ENCODE peak calls at places on chromosome 2, in ten cellular contexts. One of them, this sample, is unnamed.

GRCh38 chr2:24855703-24856102 is 62.5 kb downstream of the CENPO start:
- DNase-seq in HT1080: peak
- DNase-seq in stimulated activated CD4-positive, alpha-beta T cell treated with anti-CD3 and anti-CD28 coated beads, Interleukin-4, amount 100 ng/mL, for 48 hours: no peak
- DNase-seq in mesothelial cell of epicardium: no peak
- DNase-seq in thoracic aorta: peak
- DNase-seq in activated CD8-positive, alpha-beta memory T cell treated with anti-CD3 and anti-CD28 coated beads, Interleukin-2, amount 10 ng/mL, durations not matched to agents 7 days and 5 days: no peak
- DNase-seq in neural progenitor cell: peak
- DNase-seq in skeletal muscle cell: peak
- DNase-seq in stimulated activated CD8-positive, alpha-beta memory T cell treated with anti-CD3 and anti-CD28 coated beads, Interleukin-7, amount 100 ng/mL, for 1 hour: no peak
- DNase-seq in EH: peak
- DNase-seq in this sample: no peak

GRCh38 chr2:223993634-223994232 is 36.5 kb downstream of the MRPL44 start:
- DNase-seq in HT1080: peak
- DNase-seq in stimulated activated CD4-positive, alpha-beta T cell treated with anti-CD3 and anti-CD28 coated beads, Interleukin-4, amount 100 ng/mL, for 48 hours: peak
- DNase-seq in mesothelial cell of epicardium: peak
- DNase-seq in thoracic aorta: peak
- DNase-seq in activated CD8-positive, alpha-beta memory T cell treated with anti-CD3 and anti-CD28 coated beads, Interleukin-2, amount 10 ng/mL, durations not matched to agents 7 days and 5 days: peak
- DNase-seq in neural progenitor cell: peak
- DNase-seq in skeletal muscle cell: peak
- DNase-seq in stimulated activated CD8-positive, alpha-beta memory T cell treated with anti-CD3 and anti-CD28 coated beads, Interleukin-7, amount 100 ng/mL, for 1 hour: peak
- DNase-seq in EH: peak
- DNase-seq in this sample: peak

GRCh38 chr2:67453365-67453764 is 56.2 kb downstream of the ETAA1 start:
- DNase-seq in HT1080: no peak
- DNase-seq in stimulated activated CD4-positive, alpha-beta T cell treated with anti-CD3 and anti-CD28 coated beads, Interleukin-4, amount 100 ng/mL, for 48 hours: no peak
- DNase-seq in mesothelial cell of epicardium: no peak
- DNase-seq in thoracic aorta: no peak
- DNase-seq in activated CD8-positive, alpha-beta memory T cell treated with anti-CD3 and anti-CD28 coated beads, Interleukin-2, amount 10 ng/mL, durations not matched to agents 7 days and 5 days: no peak
- DNase-seq in neural progenitor cell: no peak
- DNase-seq in skeletal muscle cell: no peak
- DNase-seq in stimulated activated CD8-positive, alpha-beta memory T cell treated with anti-CD3 and anti-CD28 coated beads, Interleukin-7, amount 100 ng/mL, for 1 hour: no peak
- DNase-seq in EH: peak
- DNase-seq in this sample: no peak

GRCh38 chr2:33314541-33314940 is 161.9 kb upstream of the RASGRP3 start:
- DNase-seq in HT1080: no peak
- DNase-seq in stimulated activated CD4-positive, alpha-beta T cell treated with anti-CD3 and anti-CD28 coated beads, Interleukin-4, amount 100 ng/mL, for 48 hours: no peak
- DNase-seq in mesothelial cell of epicardium: no peak
- DNase-seq in thoracic aorta: no peak
- DNase-seq in activated CD8-positive, alpha-beta memory T cell treated with anti-CD3 and anti-CD28 coated beads, Interleukin-2, amount 10 ng/mL, durations not matched to agents 7 days and 5 days: no peak
- DNase-seq in neural progenitor cell: no peak
- DNase-seq in skeletal muscle cell: no peak
- DNase-seq in stimulated activated CD8-positive, alpha-beta memory T cell treated with anti-CD3 and anti-CD28 coated beads, Interleukin-7, amount 100 ng/mL, for 1 hour: no peak
- DNase-seq in EH: no peak
- DNase-seq in this sample: no peak

GRCh38 chr2:142048581-142048980 is 82.2 kb downstream of the LRP1B start:
- DNase-seq in HT1080: no peak
- DNase-seq in stimulated activated CD4-positive, alpha-beta T cell treated with anti-CD3 and anti-CD28 coated beads, Interleukin-4, amount 100 ng/mL, for 48 hours: no peak
- DNase-seq in mesothelial cell of epicardium: no peak
- DNase-seq in thoracic aorta: no peak
- DNase-seq in activated CD8-positive, alpha-beta memory T cell treated with anti-CD3 and anti-CD28 coated beads, Interleukin-2, amount 10 ng/mL, durations not matched to agents 7 days and 5 days: no peak
- DNase-seq in neural progenitor cell: no peak
- DNase-seq in skeletal muscle cell: no peak
- DNase-seq in stimulated activated CD8-positive, alpha-beta memory T cell treated with anti-CD3 and anti-CD28 coated beads, Interleukin-7, amount 100 ng/mL, for 1 hour: no peak
- DNase-seq in EH: no peak
- DNase-seq in this sample: no peak

GRCh38 chr2:215619022-215619958 is 183.4 kb upstream of the FN1 start:
- DNase-seq in HT1080: peak
- DNase-seq in stimulated activated CD4-positive, alpha-beta T cell treated with anti-CD3 and anti-CD28 coated beads, Interleukin-4, amount 100 ng/mL, for 48 hours: peak
- DNase-seq in mesothelial cell of epicardium: no peak
- DNase-seq in thoracic aorta: no peak
- DNase-seq in activated CD8-positive, alpha-beta memory T cell treated with anti-CD3 and anti-CD28 coated beads, Interleukin-2, amount 10 ng/mL, durations not matched to agents 7 days and 5 days: no peak
- DNase-seq in neural progenitor cell: peak
- DNase-seq in skeletal muscle cell: peak
- DNase-seq in stimulated activated CD8-positive, alpha-beta memory T cell treated with anti-CD3 and anti-CD28 coated beads, Interleukin-7, amount 100 ng/mL, for 1 hour: no peak
- DNase-seq in EH: peak
- DNase-seq in this sample: no peak

GRCh38 chr2:178193823-178194599 is at the start of gene OSBPL6:
- DNase-seq in HT1080: peak
- DNase-seq in stimulated activated CD4-positive, alpha-beta T cell treated with anti-CD3 and anti-CD28 coated beads, Interleukin-4, amount 100 ng/mL, for 48 hours: peak
- DNase-seq in mesothelial cell of epicardium: peak
- DNase-seq in thoracic aorta: peak
- DNase-seq in activated CD8-positive, alpha-beta memory T cell treated with anti-CD3 and anti-CD28 coated beads, Interleukin-2, amount 10 ng/mL, durations not matched to agents 7 days and 5 days: peak
- DNase-seq in neural progenitor cell: peak
- DNase-seq in skeletal muscle cell: peak
- DNase-seq in stimulated activated CD8-positive, alpha-beta memory T cell treated with anti-CD3 and anti-CD28 coated beads, Interleukin-7, amount 100 ng/mL, for 1 hour: peak
- DNase-seq in EH: peak
- DNase-seq in this sample: peak

GRCh38 chr2:128408349-128409305 is 90.0 kb upstream of the HS6ST1 start:
- DNase-seq in HT1080: peak
- DNase-seq in stimulated activated CD4-positive, alpha-beta T cell treated with anti-CD3 and anti-CD28 coated beads, Interleukin-4, amount 100 ng/mL, for 48 hours: no peak
- DNase-seq in mesothelial cell of epicardium: peak
- DNase-seq in thoracic aorta: no peak
- DNase-seq in activated CD8-positive, alpha-beta memory T cell treated with anti-CD3 and anti-CD28 coated beads, Interleukin-2, amount 10 ng/mL, durations not matched to agents 7 days and 5 days: peak
- DNase-seq in neural progenitor cell: no peak
- DNase-seq in skeletal muscle cell: peak
- DNase-seq in stimulated activated CD8-positive, alpha-beta memory T cell treated with anti-CD3 and anti-CD28 coated beads, Interleukin-7, amount 100 ng/mL, for 1 hour: no peak
- DNase-seq in EH: peak
- DNase-seq in this sample: peak

GRCh38 chr2:218357194-218358177 is 829 bp downstream of the CATIP start:
- DNase-seq in HT1080: no peak
- DNase-seq in stimulated activated CD4-positive, alpha-beta T cell treated with anti-CD3 and anti-CD28 coated beads, Interleukin-4, amount 100 ng/mL, for 48 hours: no peak
- DNase-seq in mesothelial cell of epicardium: no peak
- DNase-seq in thoracic aorta: no peak
- DNase-seq in activated CD8-positive, alpha-beta memory T cell treated with anti-CD3 and anti-CD28 coated beads, Interleukin-2, amount 10 ng/mL, durations not matched to agents 7 days and 5 days: no peak
- DNase-seq in neural progenitor cell: no peak
- DNase-seq in skeletal muscle cell: no peak
- DNase-seq in stimulated activated CD8-positive, alpha-beta memory T cell treated with anti-CD3 and anti-CD28 coated beads, Interleukin-7, amount 100 ng/mL, for 1 hour: no peak
- DNase-seq in EH: no peak
- DNase-seq in this sample: no peak

GRCh38 chr2:97743913-97744312 is 30.5 kb downstream of the ZAP70 start:
- DNase-seq in HT1080: peak
- DNase-seq in stimulated activated CD4-positive, alpha-beta T cell treated with anti-CD3 and anti-CD28 coated beads, Interleukin-4, amount 100 ng/mL, for 48 hours: no peak
- DNase-seq in mesothelial cell of epicardium: no peak
- DNase-seq in thoracic aorta: no peak
- DNase-seq in activated CD8-positive, alpha-beta memory T cell treated with anti-CD3 and anti-CD28 coated beads, Interleukin-2, amount 10 ng/mL, durations not matched to agents 7 days and 5 days: no peak
- DNase-seq in neural progenitor cell: no peak
- DNase-seq in skeletal muscle cell: no peak
- DNase-seq in stimulated activated CD8-positive, alpha-beta memory T cell treated with anti-CD3 and anti-CD28 coated beads, Interleukin-7, amount 100 ng/mL, for 1 hour: no peak
- DNase-seq in EH: no peak
- DNase-seq in this sample: no peak

GRCh38 chr2:26184555-26185303 is 11.8 kb downstream of the GAREM2 start:
- DNase-seq in HT1080: no peak
- DNase-seq in stimulated activated CD4-positive, alpha-beta T cell treated with anti-CD3 and anti-CD28 coated beads, Interleukin-4, amount 100 ng/mL, for 48 hours: peak
- DNase-seq in mesothelial cell of epicardium: peak
- DNase-seq in thoracic aorta: no peak
- DNase-seq in activated CD8-positive, alpha-beta memory T cell treated with anti-CD3 and anti-CD28 coated beads, Interleukin-2, amount 10 ng/mL, durations not matched to agents 7 days and 5 days: peak
- DNase-seq in neural progenitor cell: peak
- DNase-seq in skeletal muscle cell: peak
- DNase-seq in stimulated activated CD8-positive, alpha-beta memory T cell treated with anti-CD3 and anti-CD28 coated beads, Interleukin-7, amount 100 ng/mL, for 1 hour: peak
- DNase-seq in EH: peak
- DNase-seq in this sample: peak

GRCh38 chr2:158228943-158229508 is 127.3 kb downstream of the UPP2 start:
- DNase-seq in HT1080: no peak
- DNase-seq in stimulated activated CD4-positive, alpha-beta T cell treated with anti-CD3 and anti-CD28 coated beads, Interleukin-4, amount 100 ng/mL, for 48 hours: no peak
- DNase-seq in mesothelial cell of epicardium: no peak
- DNase-seq in thoracic aorta: no peak
- DNase-seq in activated CD8-positive, alpha-beta memory T cell treated with anti-CD3 and anti-CD28 coated beads, Interleukin-2, amount 10 ng/mL, durations not matched to agents 7 days and 5 days: no peak
- DNase-seq in neural progenitor cell: no peak
- DNase-seq in skeletal muscle cell: no peak
- DNase-seq in stimulated activated CD8-positive, alpha-beta memory T cell treated with anti-CD3 and anti-CD28 coated beads, Interleukin-7, amount 100 ng/mL, for 1 hour: no peak
- DNase-seq in EH: no peak
- DNase-seq in this sample: no peak

GRCh38 chr2:24359129-24359528 is 1.2 kb downstream of the ITSN2 start:
- DNase-seq in HT1080: no peak
- DNase-seq in stimulated activated CD4-positive, alpha-beta T cell treated with anti-CD3 and anti-CD28 coated beads, Interleukin-4, amount 100 ng/mL, for 48 hours: no peak
- DNase-seq in mesothelial cell of epicardium: no peak
- DNase-seq in thoracic aorta: no peak
- DNase-seq in activated CD8-positive, alpha-beta memory T cell treated with anti-CD3 and anti-CD28 coated beads, Interleukin-2, amount 10 ng/mL, durations not matched to agents 7 days and 5 days: no peak
- DNase-seq in neural progenitor cell: no peak
- DNase-seq in skeletal muscle cell: no peak
- DNase-seq in stimulated activated CD8-positive, alpha-beta memory T cell treated with anti-CD3 and anti-CD28 coated beads, Interleukin-7, amount 100 ng/mL, for 1 hour: no peak
- DNase-seq in EH: peak
- DNase-seq in this sample: no peak

GRCh38 chr2:51344886-51345285 is 313.0 kb upstream of the NRXN1 start:
- DNase-seq in HT1080: no peak
- DNase-seq in stimulated activated CD4-positive, alpha-beta T cell treated with anti-CD3 and anti-CD28 coated beads, Interleukin-4, amount 100 ng/mL, for 48 hours: no peak
- DNase-seq in mesothelial cell of epicardium: no peak
- DNase-seq in thoracic aorta: no peak
- DNase-seq in activated CD8-positive, alpha-beta memory T cell treated with anti-CD3 and anti-CD28 coated beads, Interleukin-2, amount 10 ng/mL, durations not matched to agents 7 days and 5 days: no peak
- DNase-seq in neural progenitor cell: no peak
- DNase-seq in skeletal muscle cell: no peak
- DNase-seq in stimulated activated CD8-positive, alpha-beta memory T cell treated with anti-CD3 and anti-CD28 coated beads, Interleukin-7, amount 100 ng/mL, for 1 hour: no peak
- DNase-seq in EH: no peak
- DNase-seq in this sample: no peak

GRCh38 chr2:205292665-205293295 is 389.5 kb upstream of the NRP2 start:
- DNase-seq in HT1080: no peak
- DNase-seq in stimulated activated CD4-positive, alpha-beta T cell treated with anti-CD3 and anti-CD28 coated beads, Interleukin-4, amount 100 ng/mL, for 48 hours: no peak
- DNase-seq in mesothelial cell of epicardium: no peak
- DNase-seq in thoracic aorta: no peak
- DNase-seq in activated CD8-positive, alpha-beta memory T cell treated with anti-CD3 and anti-CD28 coated beads, Interleukin-2, amount 10 ng/mL, durations not matched to agents 7 days and 5 days: no peak
- DNase-seq in neural progenitor cell: no peak
- DNase-seq in skeletal muscle cell: no peak
- DNase-seq in stimulated activated CD8-positive, alpha-beta memory T cell treated with anti-CD3 and anti-CD28 coated beads, Interleukin-7, amount 100 ng/mL, for 1 hour: no peak
- DNase-seq in EH: no peak
- DNase-seq in this sample: no peak

GRCh38 chr2:48566582-48566981 is 36.6 kb downstream of the STON1 start:
- DNase-seq in HT1080: peak
- DNase-seq in stimulated activated CD4-positive, alpha-beta T cell treated with anti-CD3 and anti-CD28 coated beads, Interleukin-4, amount 100 ng/mL, for 48 hours: no peak
- DNase-seq in mesothelial cell of epicardium: no peak
- DNase-seq in thoracic aorta: no peak
- DNase-seq in activated CD8-positive, alpha-beta memory T cell treated with anti-CD3 and anti-CD28 coated beads, Interleukin-2, amount 10 ng/mL, durations not matched to agents 7 days and 5 days: no peak
- DNase-seq in neural progenitor cell: peak
- DNase-seq in skeletal muscle cell: no peak
- DNase-seq in stimulated activated CD8-positive, alpha-beta memory T cell treated with anti-CD3 and anti-CD28 coated beads, Interleukin-7, amount 100 ng/mL, for 1 hour: no peak
- DNase-seq in EH: no peak
- DNase-seq in this sample: no peak

GRCh38 chr2:113111121-113111520 is 16.3 kb upstream of the IL1RN start:
- DNase-seq in HT1080: no peak
- DNase-seq in stimulated activated CD4-positive, alpha-beta T cell treated with anti-CD3 and anti-CD28 coated beads, Interleukin-4, amount 100 ng/mL, for 48 hours: no peak
- DNase-seq in mesothelial cell of epicardium: no peak
- DNase-seq in thoracic aorta: no peak
- DNase-seq in activated CD8-positive, alpha-beta memory T cell treated with anti-CD3 and anti-CD28 coated beads, Interleukin-2, amount 10 ng/mL, durations not matched to agents 7 days and 5 days: no peak
- DNase-seq in neural progenitor cell: no peak
- DNase-seq in skeletal muscle cell: no peak
- DNase-seq in stimulated activated CD8-positive, alpha-beta memory T cell treated with anti-CD3 and anti-CD28 coated beads, Interleukin-7, amount 100 ng/mL, for 1 hour: no peak
- DNase-seq in EH: no peak
- DNase-seq in this sample: no peak

GRCh38 chr2:168545439-168546082 is 89.5 kb downstream of the CERS6 start:
- DNase-seq in HT1080: peak
- DNase-seq in stimulated activated CD4-positive, alpha-beta T cell treated with anti-CD3 and anti-CD28 coated beads, Interleukin-4, amount 100 ng/mL, for 48 hours: no peak
- DNase-seq in mesothelial cell of epicardium: no peak
- DNase-seq in thoracic aorta: no peak
- DNase-seq in activated CD8-positive, alpha-beta memory T cell treated with anti-CD3 and anti-CD28 coated beads, Interleukin-2, amount 10 ng/mL, durations not matched to agents 7 days and 5 days: no peak
- DNase-seq in neural progenitor cell: peak
- DNase-seq in skeletal muscle cell: peak
- DNase-seq in stimulated activated CD8-positive, alpha-beta memory T cell treated with anti-CD3 and anti-CD28 coated beads, Interleukin-7, amount 100 ng/mL, for 1 hour: no peak
- DNase-seq in EH: peak
- DNase-seq in this sample: no peak

GRCh38 chr2:9809064-9809356 is 34.3 kb upstream of the TAF1B start:
- DNase-seq in HT1080: no peak
- DNase-seq in stimulated activated CD4-positive, alpha-beta T cell treated with anti-CD3 and anti-CD28 coated beads, Interleukin-4, amount 100 ng/mL, for 48 hours: no peak
- DNase-seq in mesothelial cell of epicardium: peak
- DNase-seq in thoracic aorta: no peak
- DNase-seq in activated CD8-positive, alpha-beta memory T cell treated with anti-CD3 and anti-CD28 coated beads, Interleukin-2, amount 10 ng/mL, durations not matched to agents 7 days and 5 days: no peak
- DNase-seq in neural progenitor cell: no peak
- DNase-seq in skeletal muscle cell: no peak
- DNase-seq in stimulated activated CD8-positive, alpha-beta memory T cell treated with anti-CD3 and anti-CD28 coated beads, Interleukin-7, amount 100 ng/mL, for 1 hour: no peak
- DNase-seq in EH: no peak
- DNase-seq in this sample: no peak

GRCh38 chr2:120480346-120480902 is 134.5 kb downstream of the INHBB start:
- DNase-seq in HT1080: no peak
- DNase-seq in stimulated activated CD4-positive, alpha-beta T cell treated with anti-CD3 and anti-CD28 coated beads, Interleukin-4, amount 100 ng/mL, for 48 hours: no peak
- DNase-seq in mesothelial cell of epicardium: no peak
- DNase-seq in thoracic aorta: no peak
- DNase-seq in activated CD8-positive, alpha-beta memory T cell treated with anti-CD3 and anti-CD28 coated beads, Interleukin-2, amount 10 ng/mL, durations not matched to agents 7 days and 5 days: no peak
- DNase-seq in neural progenitor cell: no peak
- DNase-seq in skeletal muscle cell: no peak
- DNase-seq in stimulated activated CD8-positive, alpha-beta memory T cell treated with anti-CD3 and anti-CD28 coated beads, Interleukin-7, amount 100 ng/mL, for 1 hour: no peak
- DNase-seq in EH: no peak
- DNase-seq in this sample: no peak

GRCh38 chr2:69634197-69634821 is 9.2 kb downstream of the AAK1 start:
- DNase-seq in HT1080: no peak
- DNase-seq in stimulated activated CD4-positive, alpha-beta T cell treated with anti-CD3 and anti-CD28 coated beads, Interleukin-4, amount 100 ng/mL, for 48 hours: no peak
- DNase-seq in mesothelial cell of epicardium: no peak
- DNase-seq in thoracic aorta: no peak
- DNase-seq in activated CD8-positive, alpha-beta memory T cell treated with anti-CD3 and anti-CD28 coated beads, Interleukin-2, amount 10 ng/mL, durations not matched to agents 7 days and 5 days: no peak
- DNase-seq in neural progenitor cell: no peak
- DNase-seq in skeletal muscle cell: no peak
- DNase-seq in stimulated activated CD8-positive, alpha-beta memory T cell treated with anti-CD3 and anti-CD28 coated beads, Interleukin-7, amount 100 ng/mL, for 1 hour: no peak
- DNase-seq in EH: no peak
- DNase-seq in this sample: no peak

GRCh38 chr2:85231242-85231805 is 96.5 kb downstream of the TGOLN2 start:
- DNase-seq in HT1080: no peak
- DNase-seq in stimulated activated CD4-positive, alpha-beta T cell treated with anti-CD3 and anti-CD28 coated beads, Interleukin-4, amount 100 ng/mL, for 48 hours: no peak
- DNase-seq in mesothelial cell of epicardium: no peak
- DNase-seq in thoracic aorta: no peak
- DNase-seq in activated CD8-positive, alpha-beta memory T cell treated with anti-CD3 and anti-CD28 coated beads, Interleukin-2, amount 10 ng/mL, durations not matched to agents 7 days and 5 days: no peak
- DNase-seq in neural progenitor cell: peak
- DNase-seq in skeletal muscle cell: no peak
- DNase-seq in stimulated activated CD8-positive, alpha-beta memory T cell treated with anti-CD3 and anti-CD28 coated beads, Interleukin-7, amount 100 ng/mL, for 1 hour: no peak
- DNase-seq in EH: no peak
- DNase-seq in this sample: no peak

GRCh38 chr2:224849264-224849663 is 133.1 kb upstream of the CCDC195 start:
- DNase-seq in HT1080: no peak
- DNase-seq in stimulated activated CD4-positive, alpha-beta T cell treated with anti-CD3 and anti-CD28 coated beads, Interleukin-4, amount 100 ng/mL, for 48 hours: no peak
- DNase-seq in mesothelial cell of epicardium: no peak
- DNase-seq in thoracic aorta: no peak
- DNase-seq in activated CD8-positive, alpha-beta memory T cell treated with anti-CD3 and anti-CD28 coated beads, Interleukin-2, amount 10 ng/mL, durations not matched to agents 7 days and 5 days: no peak
- DNase-seq in neural progenitor cell: peak
- DNase-seq in skeletal muscle cell: no peak
- DNase-seq in stimulated activated CD8-positive, alpha-beta memory T cell treated with anti-CD3 and anti-CD28 coated beads, Interleukin-7, amount 100 ng/mL, for 1 hour: no peak
- DNase-seq in EH: no peak
- DNase-seq in this sample: no peak

GRCh38 chr2:213149949-213150314 is 1.5 kb downstream of the IKZF2 start:
- DNase-seq in HT1080: no peak
- DNase-seq in stimulated activated CD4-positive, alpha-beta T cell treated with anti-CD3 and anti-CD28 coated beads, Interleukin-4, amount 100 ng/mL, for 48 hours: no peak
- DNase-seq in mesothelial cell of epicardium: no peak
- DNase-seq in thoracic aorta: no peak
- DNase-seq in activated CD8-positive, alpha-beta memory T cell treated with anti-CD3 and anti-CD28 coated beads, Interleukin-2, amount 10 ng/mL, durations not matched to agents 7 days and 5 days: no peak
- DNase-seq in neural progenitor cell: no peak
- DNase-seq in skeletal muscle cell: no peak
- DNase-seq in stimulated activated CD8-positive, alpha-beta memory T cell treated with anti-CD3 and anti-CD28 coated beads, Interleukin-7, amount 100 ng/mL, for 1 hour: no peak
- DNase-seq in EH: peak
- DNase-seq in this sample: no peak

GRCh38 chr2:159035790-159036411 is 67.5 kb downstream of the TANC1 start:
- DNase-seq in HT1080: peak
- DNase-seq in stimulated activated CD4-positive, alpha-beta T cell treated with anti-CD3 and anti-CD28 coated beads, Interleukin-4, amount 100 ng/mL, for 48 hours: no peak
- DNase-seq in mesothelial cell of epicardium: no peak
- DNase-seq in thoracic aorta: no peak
- DNase-seq in activated CD8-positive, alpha-beta memory T cell treated with anti-CD3 and anti-CD28 coated beads, Interleukin-2, amount 10 ng/mL, durations not matched to agents 7 days and 5 days: no peak
- DNase-seq in neural progenitor cell: peak
- DNase-seq in skeletal muscle cell: peak
- DNase-seq in stimulated activated CD8-positive, alpha-beta memory T cell treated with anti-CD3 and anti-CD28 coated beads, Interleukin-7, amount 100 ng/mL, for 1 hour: no peak
- DNase-seq in EH: peak
- DNase-seq in this sample: no peak